ENCODE peak calls at places on chromosomes 6 and 20, in eight cellular contexts. A is heart left ventricle, K is ascending aorta, T is HCT116, F is endodermal cell, L is neural progenitor cell, H is prostate gland, P is testis. Z is an unnamed sample. For H3K36me3, the result is how much of the 10 kb centered on the place peaks cover.

GRCh38 chr6:146851837-146852236 is 253.1 kb downstream of the ADGB start:
- DNase-seq in A (no peak), K (no peak), T (no peak), F (no peak), L (no peak), H (no peak), P (no peak), Z (no peak)

GRCh38 chr20:48194026-48194425 is 408.7 kb upstream of the SULF2 start:
- DNase-seq in A (no peak), K (no peak), T (no peak), F (no peak), L (no peak), H (no peak), P (no peak), Z (no peak)

GRCh38 chr6:137451926-137452325 is 42.3 kb downstream of the OLIG3 start:
- DNase-seq in A (no peak), K (no peak), T (no peak), F (no peak), L (no peak), H (no peak), P (peak), Z (no peak)

GRCh38 chr6:17193376-17193775 is 87.8 kb upstream of the RBM24 start:
- DNase-seq in A (no peak), K (no peak), T (no peak), F (no peak), L (no peak), H (no peak), P (no peak), Z (no peak)

GRCh38 chr20:56229821-56230220 is 18.7 kb upstream of the MC3R start:
- DNase-seq in A (no peak), K (no peak), T (no peak), F (no peak), L (no peak), H (no peak), P (no peak), Z (no peak)

GRCh38 chr6:138514860-138515540 is 15.7 kb upstream of the NHSL1 start:
- DNase-seq in A (no peak), K (no peak), T (no peak), F (no peak), L (peak), H (no peak), P (no peak), Z (no peak)

GRCh38 chr6:36765190-36765941 is 67.7 kb downstream of the RAB44 start:
- DNase-seq in A (no peak), K (no peak), T (no peak), F (no peak), L (no peak), H (no peak), P (no peak), Z (no peak)

GRCh38 chr6:53956068-53956711 is 155.1 kb upstream of the MLIP start:
- DNase-seq in A (peak), K (peak), T (peak), F (peak), L (peak), H (peak), P (peak), Z (peak)

GRCh38 chr6:39731565-39731964 is 6.4 kb upstream of the KIF6 start:
- DNase-seq in A (no peak), K (no peak), T (no peak), F (peak), L (peak), H (no peak), P (no peak), Z (no peak)

GRCh38 chr20:1860446-1860845 is 34.8 kb upstream of the SIRPA start:
- DNase-seq in A (no peak), K (no peak), T (no peak), F (no peak), L (peak), H (peak), P (no peak), Z (no peak)

GRCh38 chr6:43970913-43971775 is 156.1 kb downstream of the MRPL14 start:
- DNase-seq in A (peak), K (no peak), T (no peak), F (peak), L (no peak), H (peak), P (no peak), Z (peak)

GRCh38 chr20:50339196-50339901 is 148.7 kb downstream of the CEBPB start:
- DNase-seq in A (no peak), K (no peak), T (no peak), F (no peak), L (peak), H (no peak), P (no peak), Z (no peak)

GRCh38 chr6:136284909-136285308 is 4.7 kb downstream of the BCLAF1 start:
- DNase-seq in A (no peak), K (no peak), T (no peak), F (no peak), L (no peak), H (no peak), P (no peak), Z (no peak)

GRCh38 chr6:76230711-76231110 is 158.2 kb upstream of the IMPG1 start:
- DNase-seq in A (no peak), K (no peak), T (peak), F (peak), L (no peak), H (no peak), P (no peak), Z (peak)

GRCh38 chr6:34276881-34277762 is 28.3 kb upstream of the SMIM29 start:
- DNase-seq in A (peak), K (peak), T (no peak), F (no peak), L (no peak), H (no peak), P (no peak), Z (no peak)

GRCh38 chr20:52972965-52973819 is 1.0 kb downstream of the TSHZ2 start:
- DNase-seq in A (peak), K (no peak), T (no peak), F (peak), L (peak), H (peak), P (peak), Z (no peak)

GRCh38 chr6:150971230-150971629 is 105.7 kb downstream of the MTHFD1L start:
- DNase-seq in A (no peak), K (no peak), T (no peak), F (no peak), L (no peak), H (no peak), P (no peak), Z (no peak)
- H3K36me3 ChIP-seq in A (under half), K (half or more), T (under half), F (half or more), L (under half), H (under half), P (under half), Z (under half)

GRCh38 chr20:32784369-32785080 is 22.3 kb downstream of the DNMT3B start:
- DNase-seq in A (no peak), K (no peak), T (no peak), F (no peak), L (no peak), H (no peak), P (no peak), Z (no peak)
- H3K27ac ChIP-seq in A (no peak), K (no peak), T (no peak), F (no peak), L (no peak), H (no peak), P (no peak), Z (no peak)

DNA sequence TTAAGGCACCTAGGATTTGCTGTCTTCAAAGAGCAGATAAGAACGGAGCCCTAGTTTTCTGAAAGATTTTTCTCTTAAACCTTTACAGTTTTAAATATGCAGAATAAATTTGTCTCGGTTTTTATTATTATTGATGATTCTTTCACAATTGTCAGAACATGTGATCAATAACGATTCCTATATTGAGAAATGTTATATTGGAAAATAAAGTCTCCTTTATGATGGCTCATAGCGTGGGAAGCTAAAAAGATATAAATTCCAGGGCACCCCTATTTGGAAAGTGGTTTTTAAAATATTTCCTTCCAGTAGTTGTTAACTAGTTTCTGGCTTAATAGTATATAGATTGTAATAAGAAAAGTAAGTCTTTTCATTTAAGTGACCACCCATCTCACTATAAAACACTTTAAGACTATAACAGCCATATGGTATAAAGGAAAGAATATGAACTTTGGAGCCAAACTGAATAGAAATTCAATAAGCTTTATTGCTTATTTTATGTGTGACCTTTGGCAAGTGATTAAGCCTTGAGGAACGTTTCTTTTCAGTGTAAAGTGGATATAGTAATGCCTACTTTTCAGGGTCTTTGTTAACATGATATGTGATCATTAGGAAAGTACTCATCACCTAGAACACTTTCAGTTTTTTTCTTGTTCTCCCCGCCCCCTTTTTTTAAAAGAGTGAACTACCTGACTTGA is 369.6 kb downstream of the LAMA2 start:
- DNase-seq in A (no peak), K (no peak), T (no peak), F (no peak), L (no peak), H (no peak), P (no peak), Z (no peak)
- TF ChIP-seq CTCF in A (no peak), K (no peak), T (no peak), F (no peak), L (no peak), H (no peak), P (no peak), Z (no peak)

DNA sequence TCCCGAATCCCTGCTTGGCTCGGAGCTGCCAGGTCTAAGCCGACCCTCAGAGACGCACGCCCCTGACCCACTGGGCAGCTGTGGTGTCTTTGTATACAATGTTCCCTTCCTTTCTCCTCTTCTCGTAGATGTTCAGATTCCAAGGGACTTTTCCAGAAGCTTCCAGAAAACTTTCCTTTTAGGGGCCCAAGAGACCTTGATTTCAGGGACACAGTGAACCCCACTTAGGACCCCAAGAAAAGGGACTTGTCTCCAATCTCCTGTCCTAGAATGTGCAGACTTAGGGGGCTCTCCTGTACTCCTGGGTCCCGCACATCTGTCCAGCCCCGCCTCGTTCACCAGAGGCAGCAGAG is 103.5 kb downstream of the EDN3 start:
- DNase-seq in A (no peak), K (no peak), T (no peak), F (no peak), L (no peak), H (no peak), P (no peak), Z (no peak)
- H3K36me3 ChIP-seq in A (under half), K (under half), T (under half), F (under half), L (under half), H (under half), P (under half), Z (under half)

GRCh38 chr6:24910850-24911712 is 24.7 kb downstream of the RIPOR2 start:
- DNase-seq in A (peak), K (peak), T (no peak), F (peak), L (peak), H (peak), P (peak), Z (peak)

GRCh38 chr6:24907959-24908358 is 27.8 kb downstream of the RIPOR2 start:
- DNase-seq in A (no peak), K (no peak), T (no peak), F (no peak), L (peak), H (no peak), P (no peak), Z (no peak)

GRCh38 chr6:24908555-24908954 is 27.2 kb downstream of the RIPOR2 start:
- DNase-seq in A (no peak), K (no peak), T (no peak), F (no peak), L (no peak), H (no peak), P (no peak), Z (no peak)

GRCh38 chr6:24910331-24910849 is 25.4 kb downstream of the RIPOR2 start:
- DNase-seq in A (peak), K (no peak), T (no peak), F (peak), L (peak), H (peak), P (no peak), Z (no peak)

GRCh38 chr6:24909281-24910216 is 26.2 kb downstream of the RIPOR2 start:
- DNase-seq in A (no peak), K (no peak), T (no peak), F (peak), L (no peak), H (no peak), P (no peak), Z (no peak)
- H3K27ac ChIP-seq in A (peak), K (peak), T (no peak), F (no peak), L (no peak), H (peak), P (peak), Z (no peak)

GRCh38 chr6:156686429-156686939 is 90.7 kb upstream of the ARID1B start:
- DNase-seq in A (peak), K (no peak), T (no peak), F (peak), L (peak), H (peak), P (peak), Z (peak)
- TF ChIP-seq CTCF in A (peak), K (peak), T (peak), F (peak), L (peak), H (peak), P (peak), Z (peak)

Z was measured in body of pancreas.